ENCODE peak calls at places on chromosomes 7 and 10, in five cellular contexts. One of them, this sample, is unnamed.
A peak's percentile ranks its signal among the peaks of the same experiment; 100 is the strongest.

GRCh38 chr10:48522011-48522765 is 82.7 kb downstream of the ARHGAP22 start:
- DNase-seq in uterus: no peak
- DNase-seq in pancreas: no peak
- DNase-seq in esophagus squamous epithelium: no peak
- DNase-seq in kidney: no peak
- DNase-seq in this sample: no peak

GRCh38 chr7:435518-436366 is 83.9 kb downstream of the PDGFA start:
- DNase-seq in kidney: no peak
- DNase-seq in esophagus squamous epithelium: no peak
- DNase-seq in uterus: no peak
- DNase-seq in pancreas: no peak
- DNase-seq in this sample: no peak

GRCh38 chr7:117800406-117800805 is 72.8 kb downstream of the CTTNBP2 start:
- DNase-seq in uterus: no peak
- DNase-seq in kidney: no peak
- DNase-seq in pancreas: no peak
- DNase-seq in esophagus squamous epithelium: no peak
- DNase-seq in this sample: no peak

GRCh38 chr7:28132959-28133745 is 47.4 kb downstream of the JAZF1 start:
- DNase-seq in kidney: no peak
- DNase-seq in uterus: no peak
- DNase-seq in pancreas: no peak
- DNase-seq in esophagus squamous epithelium: no peak
- DNase-seq in this sample: no peak

GRCh38 chr10:115171392-115171960 is 78.3 kb downstream of the ATRNL1 start:
- DNase-seq in uterus: no peak
- DNase-seq in kidney: no peak
- DNase-seq in pancreas: no peak
- DNase-seq in esophagus squamous epithelium: no peak
- DNase-seq in this sample: no peak

GRCh38 chr10:130875116-130875515 is 436.4 kb downstream of the TCERG1L start:
- DNase-seq in kidney: no peak
- DNase-seq in uterus: no peak
- DNase-seq in pancreas: no peak
- DNase-seq in esophagus squamous epithelium: no peak
- DNase-seq in this sample: no peak

GRCh38 chr7:28745351-28745750 is 212.8 kb downstream of the TRIL start:
- DNase-seq in pancreas: no peak
- DNase-seq in esophagus squamous epithelium: no peak
- DNase-seq in uterus: no peak
- DNase-seq in kidney: no peak
- DNase-seq in this sample: no peak

GRCh38 chr7:31116615-31117014 is 64.5 kb downstream of the ADCYAP1R1 start:
- DNase-seq in pancreas: no peak
- DNase-seq in kidney: no peak
- DNase-seq in esophagus squamous epithelium: no peak
- DNase-seq in uterus: no peak
- DNase-seq in this sample: no peak

GRCh38 chr7:112485766-112486165 is 5.0 kb downstream of the LSMEM1 start:
- DNase-seq in kidney: no peak
- DNase-seq in esophagus squamous epithelium: no peak
- DNase-seq in uterus: no peak
- DNase-seq in pancreas: no peak
- DNase-seq in this sample: no peak

GRCh38 chr7:88111136-88111748 is 108.6 kb downstream of the SRI start:
- DNase-seq in kidney: no peak
- DNase-seq in uterus: no peak
- DNase-seq in pancreas: no peak
- DNase-seq in esophagus squamous epithelium: no peak
- DNase-seq in this sample: no peak

GRCh38 chr7:7706101-7706511 is 12.3 kb downstream of the RPA3 start:
- DNase-seq in uterus: no peak
- DNase-seq in pancreas: no peak
- DNase-seq in kidney: no peak
- DNase-seq in esophagus squamous epithelium: no peak
- DNase-seq in this sample: no peak

GRCh38 chr7:99000196-99000903 is 122.0 kb downstream of the TRRAP start:
- DNase-seq in kidney: no peak
- DNase-seq in uterus: no peak
- DNase-seq in esophagus squamous epithelium: no peak
- DNase-seq in pancreas: no peak
- DNase-seq in this sample: no peak

GRCh38 chr7:138752568-138753518 is 45.0 kb upstream of the TMEM213 start:
- DNase-seq in pancreas: no peak
- DNase-seq in esophagus squamous epithelium: no peak
- DNase-seq in uterus: peak; percentile 17
- DNase-seq in kidney: peak; percentile 91
- DNase-seq in this sample: no peak

GRCh38 chr7:36279251-36279925 is 110.3 kb upstream of the ANLN start:
- DNase-seq in pancreas: no peak
- DNase-seq in uterus: no peak
- DNase-seq in kidney: no peak
- DNase-seq in esophagus squamous epithelium: no peak
- DNase-seq in this sample: no peak

GRCh38 chr10:17249820-17250219 is 21.8 kb downstream of the VIM start:
- DNase-seq in kidney: no peak
- DNase-seq in uterus: no peak
- DNase-seq in pancreas: no peak
- DNase-seq in esophagus squamous epithelium: no peak
- DNase-seq in this sample: no peak

GRCh38 chr7:90271753-90272152 is 26.8 kb downstream of the CFAP69 start:
- DNase-seq in esophagus squamous epithelium: no peak
- DNase-seq in pancreas: no peak
- DNase-seq in uterus: no peak
- DNase-seq in kidney: no peak
- DNase-seq in this sample: no peak

GRCh38 chr10:103839867-103840746 is 15.3 kb downstream of the SH3PXD2A start:
- DNase-seq in pancreas: peak; percentile 46
- DNase-seq in kidney: no peak
- DNase-seq in uterus: no peak
- DNase-seq in esophagus squamous epithelium: no peak
- DNase-seq in this sample: peak; percentile 65
- H3K27ac ChIP-seq in pancreas: peak overlapping the region; percentile 29
- H3K27ac ChIP-seq in kidney: no peak overlapping the region
- H3K27ac ChIP-seq in uterus: no peak overlapping the region
- H3K27ac ChIP-seq in esophagus squamous epithelium: no peak overlapping the region
- H3K27ac ChIP-seq in this sample: peak overlapping the region; percentile 3

DNA sequence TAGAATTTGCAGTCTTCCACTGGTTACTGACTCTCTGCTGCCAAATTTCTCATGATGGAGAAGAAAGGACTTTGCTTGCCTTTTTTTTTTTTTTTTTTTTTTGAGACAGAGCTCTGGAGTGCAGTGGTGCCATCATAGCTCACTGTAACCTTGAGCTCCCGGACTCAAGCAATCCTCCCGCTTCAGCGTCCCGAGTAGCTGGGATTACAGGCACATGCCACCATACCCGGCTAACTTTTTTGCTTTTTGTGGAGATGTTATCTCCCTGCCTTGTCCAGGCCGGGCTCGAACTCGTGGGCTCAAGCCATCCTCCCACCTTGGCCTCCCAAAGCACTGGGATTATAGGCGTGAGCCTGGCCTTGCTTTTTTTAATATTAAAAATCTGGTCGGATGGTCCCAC is 6.2 kb downstream of the INSIG1 start:
- DNase-seq in pancreas: no peak
- DNase-seq in esophagus squamous epithelium: no peak
- DNase-seq in kidney: no peak
- DNase-seq in uterus: no peak
- DNase-seq in this sample: no peak
- H3K4me1 ChIP-seq in pancreas: peaks cover 5% of the 10 kb centered on the region
- H3K4me1 ChIP-seq in esophagus squamous epithelium: peaks cover 6% of the 10 kb centered on the region
- H3K4me1 ChIP-seq in kidney: peaks cover 5% of the 10 kb centered on the region
- H3K4me1 ChIP-seq in uterus: no peaks in the 10 kb centered on the region
- H3K4me1 ChIP-seq in this sample: peaks cover 12% of the 10 kb centered on the region

GRCh38 chr10:128123853-128124252 is 2.4 kb downstream of the MKI67 start:
- DNase-seq in pancreas: no peak
- DNase-seq in esophagus squamous epithelium: no peak
- DNase-seq in kidney: no peak
- DNase-seq in uterus: no peak
- DNase-seq in this sample: no peak

GRCh38 chr10:128128582-128128981 is 2.4 kb upstream of the MKI67 start:
- DNase-seq in esophagus squamous epithelium: no peak
- DNase-seq in kidney: no peak
- DNase-seq in pancreas: no peak
- DNase-seq in uterus: no peak
- DNase-seq in this sample: no peak

GRCh38 chr10:128125416-128125943 is 743 bp downstream of the MKI67 start:
- DNase-seq in pancreas: no peak
- DNase-seq in esophagus squamous epithelium: no peak
- DNase-seq in uterus: no peak
- DNase-seq in kidney: no peak
- DNase-seq in this sample: no peak

GRCh38 chr10:128124813-128125403 is 1.3 kb downstream of the MKI67 start:
- DNase-seq in esophagus squamous epithelium: no peak
- DNase-seq in uterus: no peak
- DNase-seq in pancreas: no peak
- DNase-seq in kidney: no peak
- DNase-seq in this sample: no peak

DNA sequence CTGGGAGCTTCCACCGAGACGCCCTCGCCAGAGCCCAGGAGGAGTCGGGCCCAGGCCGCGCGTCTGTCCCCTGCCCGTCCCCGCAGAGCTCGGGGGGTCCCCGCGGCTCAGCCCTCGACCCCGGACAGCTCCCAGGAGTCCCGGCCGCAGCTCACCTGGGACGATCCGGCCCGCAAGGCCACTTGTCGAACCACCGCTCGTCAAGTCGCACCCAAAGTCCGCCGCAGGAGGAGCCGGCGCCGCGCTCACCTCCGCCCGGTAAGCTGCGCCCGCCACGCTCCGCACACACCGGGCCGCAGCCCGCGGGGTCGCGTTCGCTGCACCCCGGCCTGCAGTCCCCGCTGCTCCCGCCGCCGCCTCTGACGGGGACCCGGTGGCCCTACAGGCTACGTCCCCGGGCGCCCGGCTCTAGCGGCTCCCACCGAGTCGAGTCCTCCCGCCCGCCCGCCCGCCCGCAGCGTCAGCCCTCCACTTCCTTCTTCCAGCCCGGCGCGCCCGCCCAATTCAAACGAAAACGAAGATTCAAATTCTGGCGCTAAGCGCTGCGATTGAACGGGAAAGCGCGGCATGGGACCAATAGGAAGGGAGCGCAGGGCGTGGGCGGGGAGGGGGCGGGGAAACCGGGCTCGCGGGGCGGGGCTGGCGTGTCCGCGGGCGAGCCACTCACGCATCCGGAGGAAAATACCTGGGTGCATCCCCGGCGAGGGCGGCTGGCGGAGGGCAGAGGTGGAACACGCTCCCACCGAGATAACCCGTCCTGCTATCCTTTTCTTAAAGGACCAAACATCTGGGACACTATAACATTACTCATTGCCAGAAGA is at the start of gene MKI67:
- DNase-seq in esophagus squamous epithelium: peak; percentile 30
- DNase-seq in uterus: peak; percentile 59
- DNase-seq in pancreas: peak; percentile 75
- DNase-seq in kidney: peak; percentile 90
- DNase-seq in this sample: peak; percentile 88
- H3K27ac ChIP-seq in esophagus squamous epithelium: no peak within 1 kb of the TSS
- H3K27ac ChIP-seq in uterus: no peak within 1 kb of the TSS
- H3K27ac ChIP-seq in pancreas: no peak within 1 kb of the TSS
- H3K27ac ChIP-seq in kidney: no peak within 1 kb of the TSS
- H3K27ac ChIP-seq in this sample: no peak within 1 kb of the TSS

DNA sequence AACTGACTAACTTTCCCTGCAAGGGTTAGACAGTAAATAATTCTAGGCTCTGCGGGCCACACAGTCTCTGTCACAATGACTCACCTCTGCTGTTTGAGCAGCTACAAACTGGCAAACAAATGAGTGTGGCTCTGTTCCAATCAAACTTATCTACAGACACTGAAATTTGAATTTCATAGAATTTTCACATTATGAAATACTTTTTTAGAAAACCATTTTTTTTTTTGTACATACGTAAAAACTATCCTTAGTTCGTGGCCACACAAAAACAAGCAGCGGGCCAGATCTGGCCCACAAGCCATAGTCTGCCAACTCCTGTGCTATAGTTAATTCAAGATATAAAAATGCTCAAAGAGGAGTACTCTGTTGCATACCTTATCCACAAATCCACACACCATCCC is 32.6 kb downstream of the PIP4K2A start:
- DNase-seq in uterus: no peak
- DNase-seq in esophagus squamous epithelium: no peak
- DNase-seq in pancreas: peak; percentile 34
- DNase-seq in kidney: no peak
- DNase-seq in this sample: no peak
- H3K4me1 ChIP-seq in uterus: peaks cover 16% of the 10 kb centered on the region
- H3K4me1 ChIP-seq in esophagus squamous epithelium: peaks cover 5% of the 10 kb centered on the region
- H3K4me1 ChIP-seq in pancreas: peaks cover 15% of the 10 kb centered on the region
- H3K4me1 ChIP-seq in kidney: peaks cover 16% of the 10 kb centered on the region
- H3K4me1 ChIP-seq in this sample: peaks cover 8% of the 10 kb centered on the region

GRCh38 chr7:6160191-6160623 is 112.2 kb downstream of the CYTH3 start:
- DNase-seq in esophagus squamous epithelium: no peak
- DNase-seq in pancreas: no peak
- DNase-seq in uterus: peak; percentile 76
- DNase-seq in kidney: peak; percentile 78
- DNase-seq in this sample: peak; percentile 40
- H3K27ac ChIP-seq in esophagus squamous epithelium: peak overlapping the region; percentile 26
- H3K27ac ChIP-seq in pancreas: no peak overlapping the region
- H3K27ac ChIP-seq in uterus: peak overlapping the region; percentile 63
- H3K27ac ChIP-seq in kidney: no peak overlapping the region
- H3K27ac ChIP-seq in this sample: no peak overlapping the region

GRCh38 chr10:124084693-124085092 is 8.7 kb downstream of the CHST15 start:
- DNase-seq in esophagus squamous epithelium: no peak
- DNase-seq in pancreas: no peak
- DNase-seq in uterus: no peak
- DNase-seq in kidney: no peak
- DNase-seq in this sample: no peak
- H3K4me1 ChIP-seq in esophagus squamous epithelium: peaks cover 23% of the 10 kb centered on the region
- H3K4me1 ChIP-seq in pancreas: no peaks in the 10 kb centered on the region
- H3K4me1 ChIP-seq in uterus: no peaks in the 10 kb centered on the region
- H3K4me1 ChIP-seq in kidney: no peaks in the 10 kb centered on the region
- H3K4me1 ChIP-seq in this sample: peaks cover 25% of the 10 kb centered on the region

GRCh38 chr7:47502240-47502877 is 79.6 kb downstream of the TNS3 start:
- DNase-seq in uterus: no peak
- DNase-seq in pancreas: no peak
- DNase-seq in esophagus squamous epithelium: no peak
- DNase-seq in kidney: peak; percentile 73
- DNase-seq in this sample: no peak

GRCh38 chr7:47505317-47506007 is 76.4 kb downstream of the TNS3 start:
- DNase-seq in uterus: no peak
- DNase-seq in kidney: peak; percentile 55
- DNase-seq in pancreas: no peak
- DNase-seq in esophagus squamous epithelium: no peak
- DNase-seq in this sample: no peak

GRCh38 chr7:47501406-47501805 is 80.5 kb downstream of the TNS3 start:
- DNase-seq in esophagus squamous epithelium: no peak
- DNase-seq in pancreas: no peak
- DNase-seq in kidney: peak; percentile 78
- DNase-seq in uterus: peak; percentile 67
- DNase-seq in this sample: no peak

GRCh38 chr7:47504546-47505316 is 77.2 kb downstream of the TNS3 start:
- DNase-seq in kidney: peak; percentile 32
- DNase-seq in uterus: no peak
- DNase-seq in pancreas: no peak
- DNase-seq in esophagus squamous epithelium: no peak
- DNase-seq in this sample: no peak

GRCh38 chr7:47503283-47503682 is 78.6 kb downstream of the TNS3 start:
- DNase-seq in pancreas: no peak
- DNase-seq in uterus: no peak
- DNase-seq in kidney: peak; percentile 23
- DNase-seq in esophagus squamous epithelium: no peak
- DNase-seq in this sample: no peak
- H3K27ac ChIP-seq in pancreas: no peak overlapping the region
- H3K27ac ChIP-seq in uterus: no peak overlapping the region
- H3K27ac ChIP-seq in kidney: peak overlapping the region; percentile 12
- H3K27ac ChIP-seq in esophagus squamous epithelium: peak overlapping the region; percentile 8
- H3K27ac ChIP-seq in this sample: no peak overlapping the region